ENCODE peak calls at places on chromosomes 2 and 18, in eight cellular contexts. P, V, T, E, Q, N, Z and R are unnamed samples.

GRCh38 chr18:25648724-25649260 is 296.8 kb upstream of the ZNF521 start:
- DNase-seq in P (no peak), V (no peak), T (no peak), E (no peak), Q (no peak), N (no peak), Z (no peak), R (no peak)

GRCh38 chr2:12197133-12197532 is 450.7 kb downstream of the LPIN1 start:
- DNase-seq in P (no peak), V (no peak), T (no peak), E (no peak), Q (no peak), N (no peak), Z (no peak), R (no peak)

GRCh38 chr2:74029719-74030397 is 45.1 kb downstream of the TET3 start:
- DNase-seq in P (no peak), V (no peak), T (no peak), E (no peak), Q (no peak), N (no peak), Z (no peak), R (no peak)

GRCh38 chr2:223058952-223059716 is 7.1 kb downstream of the KCNE4 start:
- DNase-seq in P (no peak), V (no peak), T (no peak), E (no peak), Q (no peak), N (no peak), Z (no peak), R (no peak)

GRCh38 chr2:128026422-128027277 is 1.2 kb downstream of the SAP130 start:
- DNase-seq in P (no peak), V (no peak), T (no peak), E (no peak), Q (no peak), N (no peak), Z (no peak), R (no peak)

GRCh38 chr18:74610216-74610615 is 12.5 kb downstream of the ZNF407 start:
- DNase-seq in P (no peak), V (no peak), T (no peak), E (no peak), Q (no peak), N (no peak), Z (no peak), R (no peak)

GRCh38 chr2:222671259-222672067 is at the start of gene MOGAT1:
- DNase-seq in P (no peak), V (no peak), T (no peak), E (no peak), Q (no peak), N (no peak), Z (peak; percentile 96), R (no peak)

GRCh38 chr18:74331404-74331803 is 15.8 kb downstream of the C18orf63 start:
- DNase-seq in P (peak; percentile 64), V (no peak), T (no peak), E (peak; percentile 18), Q (peak; percentile 48), N (no peak), Z (peak; percentile 33), R (peak; percentile 46)

GRCh38 chr2:222289280-222290250 is 9.2 kb downstream of the PAX3 start:
- DNase-seq in P (no peak), V (no peak), T (no peak), E (no peak), Q (no peak), N (no peak), Z (no peak), R (no peak)